ENCODE peak calls at places on chromosome 15, in seven cellular contexts. One of them, this sample, is unnamed. For H3K27me3, the result is how much of the 10 kb centered on the place peaks cover.

GRCh38 chr15:48936666-48937065 is 27.1 kb downstream of the SHC4 start:
- DNase-seq in cardiac muscle cell: peak
- DNase-seq in brain microvascular endothelial cell: peak
- DNase-seq in SK-N-SH: no peak
- DNase-seq in IMR-90: peak
- DNase-seq in Panc1: no peak
- DNase-seq in Peyer's patch: no peak
- DNase-seq in this sample: no peak

GRCh38 chr15:99423186-99424130 is 142.3 kb upstream of the MEF2A start:
- DNase-seq in cardiac muscle cell: no peak
- DNase-seq in brain microvascular endothelial cell: no peak
- DNase-seq in SK-N-SH: no peak
- DNase-seq in IMR-90: no peak
- DNase-seq in Panc1: no peak
- DNase-seq in Peyer's patch: no peak
- DNase-seq in this sample: no peak

GRCh38 chr15:62453356-62453755 is 288.3 kb upstream of the C2CD4B start:
- DNase-seq in cardiac muscle cell: no peak
- DNase-seq in brain microvascular endothelial cell: no peak
- DNase-seq in SK-N-SH: no peak
- DNase-seq in IMR-90: peak
- DNase-seq in Panc1: peak
- DNase-seq in Peyer's patch: no peak
- DNase-seq in this sample: peak

GRCh38 chr15:26029146-26029545 is 166.0 kb upstream of the ATP10A start:
- DNase-seq in cardiac muscle cell: no peak
- DNase-seq in brain microvascular endothelial cell: no peak
- DNase-seq in SK-N-SH: no peak
- DNase-seq in IMR-90: no peak
- DNase-seq in Panc1: no peak
- DNase-seq in Peyer's patch: no peak
- DNase-seq in this sample: no peak

GRCh38 chr15:71940004-71940588 is 129.7 kb downstream of the NR2E3 start:
- DNase-seq in cardiac muscle cell: no peak
- DNase-seq in brain microvascular endothelial cell: no peak
- DNase-seq in SK-N-SH: no peak
- DNase-seq in IMR-90: peak
- DNase-seq in Panc1: no peak
- DNase-seq in Peyer's patch: no peak
- DNase-seq in this sample: peak

GRCh38 chr15:98853593-98854420 is 153.8 kb downstream of the PGPEP1L start:
- DNase-seq in cardiac muscle cell: peak
- DNase-seq in brain microvascular endothelial cell: no peak
- DNase-seq in SK-N-SH: no peak
- DNase-seq in IMR-90: no peak
- DNase-seq in Panc1: no peak
- DNase-seq in Peyer's patch: no peak
- DNase-seq in this sample: peak

GRCh38 chr15:47991376-47991775 is 129.4 kb upstream of the SLC24A5 start:
- DNase-seq in cardiac muscle cell: peak
- DNase-seq in brain microvascular endothelial cell: peak
- DNase-seq in SK-N-SH: no peak
- DNase-seq in IMR-90: peak
- DNase-seq in Panc1: no peak
- DNase-seq in Peyer's patch: no peak
- DNase-seq in this sample: no peak

GRCh38 chr15:63447277-63447676 is 57.1 kb upstream of the USP3 start:
- DNase-seq in cardiac muscle cell: no peak
- DNase-seq in brain microvascular endothelial cell: no peak
- DNase-seq in SK-N-SH: no peak
- DNase-seq in IMR-90: no peak
- DNase-seq in Panc1: no peak
- DNase-seq in Peyer's patch: no peak
- DNase-seq in this sample: no peak

GRCh38 chr15:56760186-56760585 is 26.9 kb upstream of the ZNF280D start:
- DNase-seq in cardiac muscle cell: peak
- DNase-seq in brain microvascular endothelial cell: peak
- DNase-seq in SK-N-SH: peak
- DNase-seq in IMR-90: peak
- DNase-seq in Panc1: no peak
- DNase-seq in Peyer's patch: no peak
- DNase-seq in this sample: peak

GRCh38 chr15:73982251-73982962 is 9.7 kb downstream of the STOML1 start:
- DNase-seq in cardiac muscle cell: peak
- DNase-seq in brain microvascular endothelial cell: peak
- DNase-seq in SK-N-SH: no peak
- DNase-seq in IMR-90: peak
- DNase-seq in Panc1: no peak
- DNase-seq in Peyer's patch: peak
- DNase-seq in this sample: peak

GRCh38 chr15:55282284-55282833 is 7.3 kb downstream of the RAB27A start:
- DNase-seq in cardiac muscle cell: peak
- DNase-seq in brain microvascular endothelial cell: peak
- DNase-seq in SK-N-SH: peak
- DNase-seq in IMR-90: peak
- DNase-seq in Panc1: no peak
- DNase-seq in Peyer's patch: no peak
- DNase-seq in this sample: peak

GRCh38 chr15:82571722-82572222 is 31.5 kb upstream of the RPS17 start:
- DNase-seq in cardiac muscle cell: peak
- DNase-seq in brain microvascular endothelial cell: peak
- DNase-seq in SK-N-SH: peak
- DNase-seq in IMR-90: peak
- DNase-seq in Panc1: no peak
- DNase-seq in Peyer's patch: no peak
- DNase-seq in this sample: peak

GRCh38 chr15:62833671-62834070 is 208.9 kb upstream of the TPM1 start:
- DNase-seq in cardiac muscle cell: no peak
- DNase-seq in brain microvascular endothelial cell: no peak
- DNase-seq in SK-N-SH: no peak
- DNase-seq in IMR-90: no peak
- DNase-seq in Panc1: no peak
- DNase-seq in Peyer's patch: no peak
- DNase-seq in this sample: no peak

GRCh38 chr15:98951493-98952320 is 55.9 kb downstream of the PGPEP1L start:
- DNase-seq in cardiac muscle cell: no peak
- DNase-seq in brain microvascular endothelial cell: no peak
- DNase-seq in SK-N-SH: no peak
- DNase-seq in IMR-90: no peak
- DNase-seq in Panc1: no peak
- DNase-seq in Peyer's patch: no peak
- DNase-seq in this sample: no peak

DNA sequence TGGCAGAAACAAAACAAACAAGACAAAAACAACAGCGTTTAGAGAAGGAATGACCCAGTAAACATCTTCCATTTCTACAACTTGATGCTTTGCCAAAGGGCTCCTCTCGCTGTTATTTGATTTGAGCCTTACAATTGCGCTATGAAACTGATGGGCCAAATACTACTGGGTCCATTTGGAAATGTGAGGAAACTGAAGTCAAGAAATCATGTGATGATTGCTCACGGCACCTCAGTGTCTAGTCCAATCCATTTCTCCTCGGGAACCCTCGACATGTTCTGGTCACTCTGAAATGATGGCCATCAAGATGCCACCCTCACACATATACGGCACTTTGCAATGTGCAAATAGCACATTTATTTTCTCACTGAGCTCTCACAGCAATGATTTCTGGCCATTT is 136.0 kb downstream of the UACA start:
- DNase-seq in cardiac muscle cell: no peak
- DNase-seq in brain microvascular endothelial cell: no peak
- DNase-seq in SK-N-SH: no peak
- DNase-seq in IMR-90: no peak
- DNase-seq in Panc1: no peak
- DNase-seq in Peyer's patch: no peak
- DNase-seq in this sample: no peak
- H3K27ac ChIP-seq in cardiac muscle cell: no peak
- H3K27ac ChIP-seq in brain microvascular endothelial cell: no peak
- H3K27ac ChIP-seq in SK-N-SH: peak
- H3K27ac ChIP-seq in IMR-90: no peak
- H3K27ac ChIP-seq in Panc1: no peak
- H3K27ac ChIP-seq in Peyer's patch: no peak
- H3K27ac ChIP-seq in this sample: no peak

DNA sequence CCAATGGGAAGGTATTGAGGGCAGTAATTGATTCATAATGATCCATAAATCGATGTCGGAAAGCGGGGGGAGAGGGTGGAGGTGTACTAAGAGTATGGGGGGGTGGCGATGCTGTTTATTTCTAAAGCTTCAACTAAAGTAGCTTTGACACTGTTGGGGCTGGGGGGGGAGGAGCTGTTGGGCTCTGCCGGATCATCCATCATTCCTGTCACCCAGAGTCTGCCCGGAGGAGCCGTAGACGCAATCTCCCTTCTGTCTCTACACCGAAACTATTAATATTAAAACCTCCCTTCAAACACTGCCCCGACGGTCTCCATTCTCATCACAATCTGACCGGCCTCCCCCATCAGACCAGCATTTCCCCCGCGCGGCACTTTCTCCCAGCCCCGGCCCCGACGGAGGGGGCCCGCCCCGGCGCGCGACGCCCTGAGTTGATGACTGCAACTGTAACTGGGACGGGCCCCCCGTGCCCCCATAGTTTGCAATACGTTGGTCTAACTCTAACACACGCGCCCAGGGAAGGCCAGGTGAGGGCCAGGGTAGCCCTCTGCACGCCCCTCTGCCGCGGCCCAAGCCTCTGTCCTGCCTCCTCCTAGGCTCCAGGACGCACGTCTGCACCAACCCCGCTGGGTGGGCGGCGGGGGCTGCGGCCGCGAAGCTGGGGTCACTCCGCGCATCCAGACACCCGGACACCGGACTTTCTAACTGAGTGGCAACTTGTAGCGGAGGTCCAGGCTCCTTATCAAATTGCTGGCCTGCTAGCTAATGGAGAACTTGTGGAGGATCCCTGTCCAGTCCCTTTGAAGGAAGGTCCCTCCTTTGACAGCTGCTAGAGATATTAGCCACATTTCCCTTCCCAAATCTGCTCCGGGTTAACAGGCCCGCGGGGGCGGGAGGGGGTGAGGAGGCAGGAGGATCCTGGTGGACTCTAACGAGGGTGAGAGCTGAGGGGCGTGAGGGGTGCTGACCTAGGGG is 212.0 kb downstream of the MEIS2 start:
- DNase-seq in cardiac muscle cell: peak
- DNase-seq in brain microvascular endothelial cell: no peak
- DNase-seq in SK-N-SH: no peak
- DNase-seq in IMR-90: no peak
- DNase-seq in Panc1: no peak
- DNase-seq in Peyer's patch: no peak
- DNase-seq in this sample: no peak
- H3K27me3 ChIP-seq in cardiac muscle cell: under half
- H3K27me3 ChIP-seq in brain microvascular endothelial cell: half or more
- H3K27me3 ChIP-seq in SK-N-SH: under half
- H3K27me3 ChIP-seq in IMR-90: under half
- H3K27me3 ChIP-seq in Panc1: under half
- H3K27me3 ChIP-seq in Peyer's patch: under half
- H3K27me3 ChIP-seq in this sample: under half

DNA sequence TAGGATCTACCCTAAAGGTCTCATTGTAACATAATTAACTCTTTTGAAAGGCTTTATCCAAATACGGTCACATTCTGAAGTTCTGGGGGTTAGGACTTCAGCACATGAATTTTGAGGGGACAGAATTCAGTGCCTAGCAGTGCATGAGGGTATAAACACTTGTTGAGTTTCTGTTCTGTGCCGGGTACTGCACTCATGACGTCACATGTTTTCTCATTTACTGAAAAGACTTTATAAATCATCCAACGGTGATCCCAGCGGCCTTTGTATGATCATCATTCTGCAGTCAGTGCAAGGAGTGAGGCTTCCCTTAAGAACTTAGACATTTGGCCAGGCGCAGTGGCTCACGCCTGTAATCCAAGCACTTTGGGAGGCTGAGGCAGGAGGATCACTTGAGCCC is 25.1 kb downstream of the SV2B start:
- DNase-seq in cardiac muscle cell: no peak
- DNase-seq in brain microvascular endothelial cell: no peak
- DNase-seq in SK-N-SH: no peak
- DNase-seq in IMR-90: no peak
- DNase-seq in Panc1: no peak
- DNase-seq in Peyer's patch: no peak
- DNase-seq in this sample: no peak
- H3K27ac ChIP-seq in cardiac muscle cell: no peak
- H3K27ac ChIP-seq in brain microvascular endothelial cell: no peak
- H3K27ac ChIP-seq in SK-N-SH: no peak
- H3K27ac ChIP-seq in IMR-90: no peak
- H3K27ac ChIP-seq in Panc1: no peak
- H3K27ac ChIP-seq in Peyer's patch: no peak
- H3K27ac ChIP-seq in this sample: no peak

GRCh38 chr15:69116391-69116790 is 44.0 kb upstream of the GLCE start:
- DNase-seq in cardiac muscle cell: no peak
- DNase-seq in brain microvascular endothelial cell: no peak
- DNase-seq in SK-N-SH: no peak
- DNase-seq in IMR-90: no peak
- DNase-seq in Panc1: no peak
- DNase-seq in Peyer's patch: no peak
- DNase-seq in this sample: no peak

GRCh38 chr15:69119016-69119415 is 41.4 kb upstream of the GLCE start:
- DNase-seq in cardiac muscle cell: peak
- DNase-seq in brain microvascular endothelial cell: no peak
- DNase-seq in SK-N-SH: no peak
- DNase-seq in IMR-90: no peak
- DNase-seq in Panc1: no peak
- DNase-seq in Peyer's patch: no peak
- DNase-seq in this sample: no peak

GRCh38 chr15:69118089-69118488 is 42.3 kb upstream of the GLCE start:
- DNase-seq in cardiac muscle cell: peak
- DNase-seq in brain microvascular endothelial cell: no peak
- DNase-seq in SK-N-SH: no peak
- DNase-seq in IMR-90: no peak
- DNase-seq in Panc1: no peak
- DNase-seq in Peyer's patch: no peak
- DNase-seq in this sample: no peak

GRCh38 chr15:69117431-69117841 is 43.0 kb upstream of the GLCE start:
- DNase-seq in cardiac muscle cell: no peak
- DNase-seq in brain microvascular endothelial cell: no peak
- DNase-seq in SK-N-SH: peak
- DNase-seq in IMR-90: no peak
- DNase-seq in Panc1: no peak
- DNase-seq in Peyer's patch: no peak
- DNase-seq in this sample: peak

GRCh38 chr15:69114231-69114937 is 46.1 kb upstream of the GLCE start:
- DNase-seq in cardiac muscle cell: peak
- DNase-seq in brain microvascular endothelial cell: no peak
- DNase-seq in SK-N-SH: peak
- DNase-seq in IMR-90: no peak
- DNase-seq in Panc1: no peak
- DNase-seq in Peyer's patch: no peak
- DNase-seq in this sample: peak
- H3K27me3 ChIP-seq in cardiac muscle cell: under half
- H3K27me3 ChIP-seq in brain microvascular endothelial cell: under half
- H3K27me3 ChIP-seq in SK-N-SH: under half
- H3K27me3 ChIP-seq in IMR-90: half or more
- H3K27me3 ChIP-seq in Panc1: under half
- H3K27me3 ChIP-seq in Peyer's patch: under half
- H3K27me3 ChIP-seq in this sample: under half

This sample was measured in mammary epithelial cell.